ENCODE peak calls at places on chromosomes 16 and 17, in eight cellular contexts. One of them, this sample, is unnamed.

GRCh38 chr16:8869212-8869987 is 594 bp upstream of the CARHSP1 start:
- DNase-seq in MM.1S: no peak
- DNase-seq in non-pigmented ciliary epithelial cell: no peak
- DNase-seq in thyroid gland: no peak
- DNase-seq in fibroblast of villous mesenchyme: no peak
- DNase-seq in tibial artery: no peak
- DNase-seq in activated CD8-positive, alpha-beta memory T cell treated with anti-CD3 and anti-CD28 coated beads for 1 hour: no peak
- DNase-seq in NCI-H1694 treated with DMSO at 0.1 percent for 48 hours: no peak
- DNase-seq in this sample: no peak

GRCh38 chr16:72055911-72056310 is 1.6 kb downstream of the HP start:
- DNase-seq in non-pigmented ciliary epithelial cell: no peak
- DNase-seq in thyroid gland: no peak
- DNase-seq in NCI-H1694 treated with DMSO at 0.1 percent for 48 hours: no peak
- DNase-seq in MM.1S: no peak
- DNase-seq in activated CD8-positive, alpha-beta memory T cell treated with anti-CD3 and anti-CD28 coated beads for 1 hour: no peak
- DNase-seq in fibroblast of villous mesenchyme: no peak
- DNase-seq in tibial artery: no peak
- DNase-seq in this sample: no peak

GRCh38 chr17:62724398-62725146 is 83.5 kb downstream of the MARCHF10 start:
- DNase-seq in thyroid gland: no peak
- DNase-seq in tibial artery: no peak
- DNase-seq in fibroblast of villous mesenchyme: peak
- DNase-seq in NCI-H1694 treated with DMSO at 0.1 percent for 48 hours: peak
- DNase-seq in activated CD8-positive, alpha-beta memory T cell treated with anti-CD3 and anti-CD28 coated beads for 1 hour: peak
- DNase-seq in non-pigmented ciliary epithelial cell: no peak
- DNase-seq in MM.1S: peak
- DNase-seq in this sample: no peak

GRCh38 chr17:3534881-3535252 is 22.7 kb downstream of the TRPV3 start:
- DNase-seq in thyroid gland: peak
- DNase-seq in non-pigmented ciliary epithelial cell: no peak
- DNase-seq in NCI-H1694 treated with DMSO at 0.1 percent for 48 hours: no peak
- DNase-seq in activated CD8-positive, alpha-beta memory T cell treated with anti-CD3 and anti-CD28 coated beads for 1 hour: no peak
- DNase-seq in MM.1S: no peak
- DNase-seq in fibroblast of villous mesenchyme: peak
- DNase-seq in tibial artery: no peak
- DNase-seq in this sample: peak

GRCh38 chr16:88923926-88924833 is 52.8 kb downstream of the CBFA2T3 start:
- DNase-seq in tibial artery: no peak
- DNase-seq in NCI-H1694 treated with DMSO at 0.1 percent for 48 hours: no peak
- DNase-seq in activated CD8-positive, alpha-beta memory T cell treated with anti-CD3 and anti-CD28 coated beads for 1 hour: no peak
- DNase-seq in MM.1S: no peak
- DNase-seq in thyroid gland: no peak
- DNase-seq in non-pigmented ciliary epithelial cell: no peak
- DNase-seq in fibroblast of villous mesenchyme: no peak
- DNase-seq in this sample: no peak

GRCh38 chr17:1643999-1644492 is 1.5 kb downstream of the SCARF1 start:
- DNase-seq in thyroid gland: peak
- DNase-seq in non-pigmented ciliary epithelial cell: no peak
- DNase-seq in tibial artery: no peak
- DNase-seq in MM.1S: no peak
- DNase-seq in NCI-H1694 treated with DMSO at 0.1 percent for 48 hours: no peak
- DNase-seq in activated CD8-positive, alpha-beta memory T cell treated with anti-CD3 and anti-CD28 coated beads for 1 hour: no peak
- DNase-seq in fibroblast of villous mesenchyme: no peak
- DNase-seq in this sample: no peak

GRCh38 chr17:382644-383533 is 30.3 kb upstream of the RPH3AL start:
- DNase-seq in MM.1S: no peak
- DNase-seq in tibial artery: no peak
- DNase-seq in NCI-H1694 treated with DMSO at 0.1 percent for 48 hours: peak
- DNase-seq in thyroid gland: no peak
- DNase-seq in activated CD8-positive, alpha-beta memory T cell treated with anti-CD3 and anti-CD28 coated beads for 1 hour: no peak
- DNase-seq in non-pigmented ciliary epithelial cell: peak
- DNase-seq in fibroblast of villous mesenchyme: peak
- DNase-seq in this sample: no peak

GRCh38 chr17:13420294-13421277 is 181.1 kb downstream of the HS3ST3A1 start:
- DNase-seq in thyroid gland: no peak
- DNase-seq in non-pigmented ciliary epithelial cell: peak
- DNase-seq in fibroblast of villous mesenchyme: peak
- DNase-seq in NCI-H1694 treated with DMSO at 0.1 percent for 48 hours: no peak
- DNase-seq in MM.1S: no peak
- DNase-seq in activated CD8-positive, alpha-beta memory T cell treated with anti-CD3 and anti-CD28 coated beads for 1 hour: no peak
- DNase-seq in tibial artery: no peak
- DNase-seq in this sample: no peak

GRCh38 chr16:2912330-2913199 is 834 bp downstream of the FLYWCH1 start:
- DNase-seq in NCI-H1694 treated with DMSO at 0.1 percent for 48 hours: peak
- DNase-seq in activated CD8-positive, alpha-beta memory T cell treated with anti-CD3 and anti-CD28 coated beads for 1 hour: no peak
- DNase-seq in tibial artery: no peak
- DNase-seq in non-pigmented ciliary epithelial cell: no peak
- DNase-seq in fibroblast of villous mesenchyme: peak
- DNase-seq in thyroid gland: peak
- DNase-seq in MM.1S: peak
- DNase-seq in this sample: no peak

GRCh38 chr16:52446076-52446475 is 100.9 kb downstream of the TOX3 start:
- DNase-seq in activated CD8-positive, alpha-beta memory T cell treated with anti-CD3 and anti-CD28 coated beads for 1 hour: no peak
- DNase-seq in thyroid gland: no peak
- DNase-seq in fibroblast of villous mesenchyme: no peak
- DNase-seq in MM.1S: no peak
- DNase-seq in NCI-H1694 treated with DMSO at 0.1 percent for 48 hours: no peak
- DNase-seq in tibial artery: no peak
- DNase-seq in non-pigmented ciliary epithelial cell: no peak
- DNase-seq in this sample: no peak

GRCh38 chr17:17254026-17254425 is 17.1 kb upstream of the FLCN start:
- DNase-seq in thyroid gland: no peak
- DNase-seq in MM.1S: no peak
- DNase-seq in tibial artery: no peak
- DNase-seq in non-pigmented ciliary epithelial cell: no peak
- DNase-seq in fibroblast of villous mesenchyme: no peak
- DNase-seq in activated CD8-positive, alpha-beta memory T cell treated with anti-CD3 and anti-CD28 coated beads for 1 hour: no peak
- DNase-seq in NCI-H1694 treated with DMSO at 0.1 percent for 48 hours: no peak
- DNase-seq in this sample: no peak

GRCh38 chr17:70375406-70375805 is 206.1 kb downstream of the KCNJ2 start:
- DNase-seq in NCI-H1694 treated with DMSO at 0.1 percent for 48 hours: no peak
- DNase-seq in tibial artery: no peak
- DNase-seq in fibroblast of villous mesenchyme: no peak
- DNase-seq in thyroid gland: peak
- DNase-seq in MM.1S: no peak
- DNase-seq in activated CD8-positive, alpha-beta memory T cell treated with anti-CD3 and anti-CD28 coated beads for 1 hour: no peak
- DNase-seq in non-pigmented ciliary epithelial cell: no peak
- DNase-seq in this sample: no peak

GRCh38 chr17:78257810-78258322 is 26.4 kb downstream of the TMEM235 start:
- DNase-seq in NCI-H1694 treated with DMSO at 0.1 percent for 48 hours: no peak
- DNase-seq in MM.1S: peak
- DNase-seq in tibial artery: no peak
- DNase-seq in non-pigmented ciliary epithelial cell: no peak
- DNase-seq in activated CD8-positive, alpha-beta memory T cell treated with anti-CD3 and anti-CD28 coated beads for 1 hour: no peak
- DNase-seq in fibroblast of villous mesenchyme: peak
- DNase-seq in thyroid gland: no peak
- DNase-seq in this sample: peak

GRCh38 chr17:51461578-51462004 is 201.2 kb downstream of the UTP18 start:
- DNase-seq in activated CD8-positive, alpha-beta memory T cell treated with anti-CD3 and anti-CD28 coated beads for 1 hour: peak
- DNase-seq in NCI-H1694 treated with DMSO at 0.1 percent for 48 hours: peak
- DNase-seq in non-pigmented ciliary epithelial cell: no peak
- DNase-seq in tibial artery: peak
- DNase-seq in fibroblast of villous mesenchyme: peak
- DNase-seq in thyroid gland: peak
- DNase-seq in MM.1S: peak
- DNase-seq in this sample: peak

GRCh38 chr17:14428640-14429029 is 127.8 kb downstream of the HS3ST3B1 start:
- DNase-seq in NCI-H1694 treated with DMSO at 0.1 percent for 48 hours: no peak
- DNase-seq in fibroblast of villous mesenchyme: no peak
- DNase-seq in non-pigmented ciliary epithelial cell: no peak
- DNase-seq in activated CD8-positive, alpha-beta memory T cell treated with anti-CD3 and anti-CD28 coated beads for 1 hour: no peak
- DNase-seq in MM.1S: peak
- DNase-seq in thyroid gland: no peak
- DNase-seq in tibial artery: no peak
- DNase-seq in this sample: no peak

GRCh38 chr16:66263973-66264310 is 102.5 kb upstream of the CDH5 start:
- DNase-seq in non-pigmented ciliary epithelial cell: no peak
- DNase-seq in tibial artery: no peak
- DNase-seq in MM.1S: no peak
- DNase-seq in activated CD8-positive, alpha-beta memory T cell treated with anti-CD3 and anti-CD28 coated beads for 1 hour: no peak
- DNase-seq in thyroid gland: no peak
- DNase-seq in fibroblast of villous mesenchyme: no peak
- DNase-seq in NCI-H1694 treated with DMSO at 0.1 percent for 48 hours: no peak
- DNase-seq in this sample: no peak

GRCh38 chr16:64406661-64407267 is 715.1 kb downstream of the CDH11 start:
- DNase-seq in non-pigmented ciliary epithelial cell: no peak
- DNase-seq in fibroblast of villous mesenchyme: peak
- DNase-seq in activated CD8-positive, alpha-beta memory T cell treated with anti-CD3 and anti-CD28 coated beads for 1 hour: no peak
- DNase-seq in MM.1S: no peak
- DNase-seq in thyroid gland: no peak
- DNase-seq in tibial artery: no peak
- DNase-seq in NCI-H1694 treated with DMSO at 0.1 percent for 48 hours: no peak
- DNase-seq in this sample: no peak

GRCh38 chr17:4167786-4168185 is 24.8 kb downstream of the CYB5D2 start:
- DNase-seq in thyroid gland: no peak
- DNase-seq in MM.1S: no peak
- DNase-seq in fibroblast of villous mesenchyme: no peak
- DNase-seq in activated CD8-positive, alpha-beta memory T cell treated with anti-CD3 and anti-CD28 coated beads for 1 hour: no peak
- DNase-seq in tibial artery: no peak
- DNase-seq in non-pigmented ciliary epithelial cell: no peak
- DNase-seq in NCI-H1694 treated with DMSO at 0.1 percent for 48 hours: no peak
- DNase-seq in this sample: no peak

GRCh38 chr17:1040216-1040600 is 43.3 kb downstream of the TIMM22 start:
- DNase-seq in non-pigmented ciliary epithelial cell: no peak
- DNase-seq in fibroblast of villous mesenchyme: no peak
- DNase-seq in activated CD8-positive, alpha-beta memory T cell treated with anti-CD3 and anti-CD28 coated beads for 1 hour: no peak
- DNase-seq in thyroid gland: no peak
- DNase-seq in NCI-H1694 treated with DMSO at 0.1 percent for 48 hours: no peak
- DNase-seq in tibial artery: no peak
- DNase-seq in MM.1S: no peak
- DNase-seq in this sample: no peak